ENCODE peak calls at places on chromosomes 1 and 21, in six cellular contexts. O is brain microvascular endothelial cell, N is fibroblast of the aortic adventitia, X is hepatocyte, Z is kidney epithelial cell, A is dorsolateral prefrontal cortex. J is an unnamed sample.

GRCh38 chr1:29812397-29813135 is 576.2 kb downstream of the PTPRU start:
- DNase-seq in O (no peak), N (no peak), X (no peak), Z (no peak), A (no peak), J (no peak)

GRCh38 chr1:57003398-57004139 is 37.8 kb upstream of the C8B start:
- DNase-seq in O (no peak), N (no peak), X (no peak), Z (no peak), A (no peak), J (no peak)

GRCh38 chr1:97691325-97691724 is 229.5 kb downstream of the DPYD start:
- DNase-seq in O (no peak), N (no peak), X (no peak), Z (no peak), A (no peak), J (no peak)

GRCh38 chr1:243799908-243800307 is 50.1 kb downstream of the AKT3 start:
- DNase-seq in O (no peak), N (peak), X (no peak), Z (no peak), A (no peak), J (no peak)

GRCh38 chr1:155466996-155467395 is 95.6 kb downstream of the ASH1L start:
- DNase-seq in O (peak), N (peak), X (peak), Z (peak), A (no peak), J (peak)

GRCh38 chr21:25872271-25872670 is 137.5 kb downstream of the GABPA start:
- DNase-seq in O (no peak), N (no peak), X (no peak), Z (no peak), A (no peak), J (no peak)

GRCh38 chr1:61638296-61638695 is 86.6 kb downstream of the TM2D1 start:
- DNase-seq in O (no peak), N (peak), X (no peak), Z (no peak), A (no peak), J (peak)

GRCh38 chr1:73832276-73832825 is 365.6 kb downstream of the LRRIQ3 start:
- DNase-seq in O (no peak), N (no peak), X (no peak), Z (no peak), A (peak), J (no peak)

GRCh38 chr1:18299441-18300338 is 181.0 kb upstream of the KLHDC7A start:
- DNase-seq in O (no peak), N (no peak), X (peak), Z (no peak), A (no peak), J (no peak)

GRCh38 chr1:219834247-219834917 is 94.0 kb downstream of the SLC30A10 start:
- DNase-seq in O (no peak), N (no peak), X (no peak), Z (no peak), A (no peak), J (no peak)

GRCh38 chr1:189620471-189620870 is 857.2 kb downstream of the BRINP3 start:
- DNase-seq in O (no peak), N (no peak), X (no peak), Z (no peak), A (no peak), J (no peak)

GRCh38 chr1:226657788-226658537 is 81.1 kb downstream of the ITPKB start:
- DNase-seq in O (no peak), N (no peak), X (no peak), Z (no peak), A (no peak), J (no peak)

GRCh38 chr1:205199090-205199930 is 12.2 kb downstream of the DSTYK start:
- DNase-seq in O (peak), N (no peak), X (no peak), Z (no peak), A (no peak), J (no peak)

GRCh38 chr1:161382214-161383019 is 14.7 kb upstream of the CFAP126 start:
- DNase-seq in O (peak), N (peak), X (peak), Z (no peak), A (no peak), J (peak)

GRCh38 chr1:232218955-232219865 is 410.7 kb downstream of the SIPA1L2 start:
- DNase-seq in O (no peak), N (no peak), X (no peak), Z (no peak), A (peak), J (no peak)

GRCh38 chr1:245304698-245305097 is 149.9 kb downstream of the KIF26B start:
- DNase-seq in O (no peak), N (no peak), X (no peak), Z (no peak), A (no peak), J (no peak)

GRCh38 chr21:34630536-34631143 is 15.7 kb upstream of the RCAN1 start:
- DNase-seq in O (peak), N (peak), X (peak), Z (no peak), A (peak), J (peak)

GRCh38 chr1:61935516-61935915 is 193.2 kb downstream of the PATJ start:
- DNase-seq in O (no peak), N (no peak), X (no peak), Z (no peak), A (no peak), J (no peak)

GRCh38 chr1:38662141-38662540 is 197.4 kb downstream of the RRAGC start:
- DNase-seq in O (no peak), N (no peak), X (no peak), Z (no peak), A (no peak), J (no peak)

GRCh38 chr1:170309389-170310013 is 163.7 kb downstream of the NTMT2 start:
- DNase-seq in O (peak), N (peak), X (peak), Z (peak), A (no peak), J (peak)

GRCh38 chr1:244758700-244759099 is 76.8 kb upstream of the COX20 start:
- DNase-seq in O (no peak), N (no peak), X (no peak), Z (no peak), A (no peak), J (no peak)

GRCh38 chr1:215890438-215890837 is 323.3 kb downstream of the KCTD3 start:
- DNase-seq in O (no peak), N (no peak), X (no peak), Z (no peak), A (no peak), J (no peak)

GRCh38 chr1:22687191-22687590 is 23.4 kb upstream of the EPHB2 start:
- DNase-seq in O (no peak), N (no peak), X (no peak), Z (no peak), A (no peak), J (no peak)

GRCh38 chr1:158149577-158150269 is 31.0 kb upstream of the CD1D start:
- DNase-seq in O (peak), N (peak), X (peak), Z (peak), A (peak), J (peak)

GRCh38 chr1:68116643-68117235 is 66.3 kb upstream of the DIRAS3 start:
- DNase-seq in O (peak), N (peak), X (peak), Z (no peak), A (peak), J (no peak)

GRCh38 chr1:180310095-180310494 is 80.0 kb downstream of the LHX4 start:
- DNase-seq in O (peak), N (peak), X (no peak), Z (no peak), A (no peak), J (no peak)

GRCh38 chr1:41862411-41863221 is 56.1 kb downstream of the HIVEP3 start:
- DNase-seq in O (peak), N (peak), X (peak), Z (peak), A (no peak), J (no peak)

GRCh38 chr1:185813401-185813979 is 79.3 kb downstream of the HMCN1 start:
- DNase-seq in O (peak), N (peak), X (peak), Z (no peak), A (no peak), J (peak)

GRCh38 chr21:46604975-46605758 is at the start of gene S100B:
- DNase-seq in O (no peak), N (peak), X (no peak), Z (no peak), A (peak), J (no peak)

GRCh38 chr1:38835230-38835827 is 24.2 kb downstream of the RRAGC start:
- DNase-seq in O (peak), N (peak), X (peak), Z (peak), A (peak), J (peak)

GRCh38 chr1:156920233-156921052 is at the start of gene LRRC71:
- DNase-seq in O (peak), N (peak), X (peak), Z (no peak), A (peak), J (peak)

GRCh38 chr1:162166934-162167615 is 97.6 kb downstream of the NOS1AP start:
- DNase-seq in O (no peak), N (no peak), X (no peak), Z (no peak), A (no peak), J (no peak)

GRCh38 chr1:212754715-212755114 is 36.9 kb downstream of the NSL1 start:
- DNase-seq in O (no peak), N (no peak), X (no peak), Z (no peak), A (peak), J (no peak)

GRCh38 chr1:212752934-212753497 is 38.6 kb downstream of the NSL1 start:
- DNase-seq in O (no peak), N (peak), X (no peak), Z (no peak), A (no peak), J (no peak)

GRCh38 chr1:212754193-212754592 is 37.4 kb downstream of the NSL1 start:
- DNase-seq in O (no peak), N (no peak), X (no peak), Z (no peak), A (no peak), J (no peak)

GRCh38 chr1:212752256-212752933 is 39.2 kb downstream of the NSL1 start:
- DNase-seq in O (no peak), N (peak), X (no peak), Z (no peak), A (no peak), J (no peak)

DNA sequence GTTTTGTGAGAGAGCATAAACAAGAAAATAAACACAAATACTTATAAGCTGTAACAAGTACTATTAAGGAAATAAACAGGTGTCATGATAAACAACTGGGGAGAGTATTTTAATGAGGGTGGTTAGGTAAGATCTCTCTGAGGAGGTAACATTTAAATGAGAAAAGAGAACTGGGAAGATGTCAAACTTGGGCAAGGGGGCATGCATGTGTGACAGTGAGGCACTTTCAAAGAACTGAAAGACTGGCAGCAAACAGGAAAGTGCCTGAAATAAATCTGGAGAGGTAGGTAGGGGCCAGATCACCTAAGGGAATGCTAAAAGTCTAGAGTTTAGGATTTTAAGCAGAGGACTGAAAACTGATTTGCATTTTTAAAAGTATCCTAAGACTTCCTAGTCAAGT is 37.8 kb downstream of the NSL1 start:
- DNase-seq in O (no peak), N (no peak), X (no peak), Z (no peak), A (no peak), J (no peak)
- H3K4me3 ChIP-seq in O (no peak), N (no peak), X (no peak), Z (no peak), A (no peak), J (no peak)

GRCh38 chr1:203306089-203306969 is 1.0 kb downstream of the BTG2 start:
- DNase-seq in O (peak), N (peak), X (peak), Z (peak), A (peak), J (peak)
- TF ChIP-seq CTCF in O (peak), N (no peak), X (no peak), Z (peak), A (no peak), J (no peak)

DNA sequence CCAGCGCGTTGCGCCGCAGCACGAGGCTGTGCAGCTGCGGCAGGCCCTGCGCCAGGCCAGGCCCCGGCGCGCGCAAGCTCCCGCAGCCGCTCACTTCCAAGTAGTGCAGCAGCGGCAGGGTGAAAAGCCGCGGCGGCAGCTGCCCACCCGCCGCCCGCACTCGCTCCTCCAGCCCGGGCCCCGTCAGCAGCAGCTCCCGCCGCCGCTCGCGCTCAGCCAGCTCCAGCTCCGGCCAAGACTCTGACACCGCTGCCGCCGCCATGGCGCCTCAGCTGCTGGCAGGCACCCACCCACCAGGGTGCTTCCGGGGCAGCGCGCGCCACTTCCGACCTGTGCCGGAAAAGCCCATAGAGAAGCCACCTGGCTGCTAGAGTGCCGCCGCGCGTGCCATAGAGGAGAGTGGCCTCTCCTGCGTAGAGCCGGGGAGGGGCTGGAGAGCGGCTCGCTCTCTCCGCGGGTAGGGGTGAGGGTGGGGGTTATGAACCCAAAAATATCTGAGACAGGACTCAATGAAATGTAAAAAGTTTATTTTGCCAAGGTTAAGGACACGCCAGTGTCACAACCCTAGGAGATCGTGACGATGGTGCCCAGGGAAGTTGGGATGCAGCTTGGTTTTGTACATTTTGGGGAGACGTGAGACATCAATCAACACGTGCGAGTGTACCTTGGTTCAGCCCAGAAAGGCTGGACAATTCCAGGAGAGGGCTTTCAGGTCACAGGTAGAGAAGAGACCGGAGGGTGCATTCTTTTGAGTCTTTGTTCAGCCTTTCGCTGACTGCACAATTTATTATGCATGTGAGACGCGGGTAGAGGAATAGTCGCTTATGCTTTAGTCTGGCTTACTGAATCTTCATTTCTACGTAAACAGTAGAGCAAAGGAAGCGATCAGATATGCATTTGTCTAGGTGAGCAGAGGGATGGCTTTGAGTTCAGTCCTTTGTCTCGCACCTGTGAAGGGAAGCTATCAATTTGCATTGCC is at the start of gene LRRC47:
- DNase-seq in O (peak), N (peak), X (peak), Z (peak), A (peak), J (peak)
- H3K4me3 ChIP-seq in O (peak), N (peak), X (peak), Z (peak), A (peak), J (peak)

GRCh38 chr1:192441492-192441891 is 124.7 kb downstream of the RGS21 start:
- DNase-seq in O (no peak), N (no peak), X (no peak), Z (no peak), A (no peak), J (no peak)
- TF ChIP-seq CTCF in O (no peak), N (no peak), X (no peak), Z (no peak), A (no peak), J (no peak)

DNA sequence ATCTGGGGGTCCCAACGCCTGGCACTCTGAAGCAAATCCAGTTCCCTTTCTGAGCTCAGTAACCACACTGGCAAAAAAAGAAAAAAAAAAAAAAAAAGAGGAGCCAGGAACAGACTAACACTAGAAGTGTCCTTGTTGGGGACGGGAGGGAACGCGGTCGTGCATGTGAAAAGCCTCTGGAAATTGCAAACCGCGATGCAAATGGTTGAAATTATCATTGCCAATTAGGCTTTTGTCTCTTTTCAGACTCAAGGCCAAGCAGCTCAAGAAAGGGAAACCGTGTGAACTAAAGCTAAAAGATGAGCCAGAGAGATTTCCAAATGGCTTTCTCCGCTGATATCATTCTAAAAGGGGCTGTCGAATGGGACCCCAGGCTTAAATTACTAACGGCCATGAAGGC is 13.5 kb downstream of the TRABD2B start:
- DNase-seq in O (no peak), N (no peak), X (no peak), Z (no peak), A (no peak), J (no peak)
- H3K4me3 ChIP-seq in O (no peak), N (no peak), X (no peak), Z (no peak), A (no peak), J (no peak)

GRCh38 chr1:87913361-87913760 is 584.7 kb downstream of the LMO4 start:
- DNase-seq in O (no peak), N (no peak), X (no peak), Z (no peak), A (no peak), J (no peak)

GRCh38 chr1:87918398-87918797 is 589.7 kb downstream of the LMO4 start:
- DNase-seq in O (no peak), N (no peak), X (no peak), Z (no peak), A (no peak), J (no peak)

GRCh38 chr1:87916965-87917364 is 588.3 kb downstream of the LMO4 start:
- DNase-seq in O (no peak), N (peak), X (no peak), Z (peak), A (no peak), J (no peak)

GRCh38 chr1:87915771-87916170 is 587.1 kb downstream of the LMO4 start:
- DNase-seq in O (no peak), N (no peak), X (no peak), Z (no peak), A (no peak), J (no peak)

DNA sequence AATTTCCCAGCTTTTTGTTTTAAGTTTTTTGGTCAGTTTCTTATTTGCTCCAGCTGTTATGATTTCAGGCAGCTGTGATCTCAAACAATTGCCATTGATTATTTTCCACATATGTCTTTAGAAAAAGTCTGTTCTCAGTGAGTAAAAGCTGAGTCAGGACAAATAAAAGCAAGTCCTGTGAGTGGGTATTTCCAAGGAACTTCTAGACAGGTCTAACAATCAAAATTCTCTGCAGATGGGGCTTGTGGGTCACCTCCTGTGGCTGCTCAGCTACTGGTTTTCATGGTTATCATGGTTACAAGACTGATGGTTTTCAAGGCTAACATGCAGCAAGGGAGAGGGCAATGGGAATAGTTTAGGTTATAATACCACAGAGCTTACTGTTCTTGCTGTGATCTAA is 585.7 kb downstream of the LMO4 start:
- DNase-seq in O (no peak), N (no peak), X (no peak), Z (no peak), A (no peak), J (peak)
- TF ChIP-seq CTCF in O (no peak), N (no peak), X (no peak), Z (no peak), A (no peak), J (no peak)

DNA sequence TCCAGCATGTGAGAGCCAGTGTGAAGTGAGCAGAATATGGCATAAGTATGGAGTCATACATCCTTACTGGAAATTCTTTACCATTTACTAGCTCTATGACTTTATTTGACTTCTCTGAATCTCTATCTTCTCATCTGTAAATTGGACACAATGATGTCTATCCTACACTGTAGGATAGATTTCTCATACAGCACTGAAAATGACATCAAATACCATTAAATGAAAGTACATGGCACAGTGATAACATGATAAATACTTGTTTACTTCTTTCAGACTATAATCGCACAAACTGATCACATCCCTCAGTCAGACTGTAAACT is 1.3 kb upstream of the CTTNBP2NL start:
- DNase-seq in O (no peak), N (no peak), X (no peak), Z (no peak), A (no peak), J (no peak)
- H3K4me3 ChIP-seq in O (peak), N (peak), X (no peak), Z (no peak), A (no peak), J (no peak)

GRCh38 chr1:182740120-182740519 is 49.5 kb upstream of the NPL start:
- DNase-seq in O (no peak), N (no peak), X (no peak), Z (no peak), A (no peak), J (no peak)

GRCh38 chr1:182739545-182739944 is 50.0 kb upstream of the NPL start:
- DNase-seq in O (peak), N (no peak), X (peak), Z (no peak), A (no peak), J (no peak)

GRCh38 chr1:182742780-182743179 is 46.8 kb upstream of the NPL start:
- DNase-seq in O (no peak), N (no peak), X (no peak), Z (no peak), A (no peak), J (no peak)
- TF ChIP-seq CTCF in O (no peak), N (no peak), X (no peak), Z (no peak), A (no peak), J (no peak)